ENCODE peak calls at places on chromosomes 2 and 18, in ten cellular contexts. H is Peyer's patch; N is endodermal cell; W is effector memory CD4-positive, alpha-beta T cell; M is mucosa of descending colon; Z is lower lobe of right lung; K is upper lobe of right lung; V is PC-9; U is H1; O is heart right ventricle. G is an unnamed sample.

GRCh38 chr18:50687491-50687890 is 127.6 kb downstream of the MAPK4 start:
- DNase-seq in H (no peak), N (peak; percentile 48), W (no peak), M (no peak), Z (peak; percentile 57), K (peak; percentile 69), V (no peak), U (no peak), O (no peak), G (no peak)

GRCh38 chr18:31558567-31558966 is 33.1 kb upstream of the TTR start:
- DNase-seq in H (no peak), N (no peak), W (no peak), M (no peak), Z (no peak), K (no peak), V (no peak), U (no peak), O (no peak), G (no peak)

GRCh38 chr2:150425121-150425559 is 62.3 kb downstream of the RND3 start:
- DNase-seq in H (no peak), N (peak; percentile 86), W (no peak), M (no peak), Z (no peak), K (no peak), V (no peak), U (peak; percentile 27), O (peak; percentile 47), G (no peak)

GRCh38 chr2:96143231-96143847 is 1.9 kb downstream of the DUSP2 start:
- DNase-seq in H (no peak), N (no peak), W (no peak), M (no peak), Z (peak; percentile 23), K (no peak), V (no peak), U (no peak), O (no peak), G (no peak)

GRCh38 chr2:64204716-64205115 is 60.5 kb upstream of the PELI1 start:
- DNase-seq in H (no peak), N (no peak), W (no peak), M (no peak), Z (no peak), K (no peak), V (peak; percentile 37), U (no peak), O (no peak), G (no peak)

GRCh38 chr2:67451086-67451832 is 54.1 kb downstream of the ETAA1 start:
- DNase-seq in H (no peak), N (no peak), W (no peak), M (no peak), Z (no peak), K (no peak), V (no peak), U (no peak), O (no peak), G (no peak)

GRCh38 chr2:231299267-231299666 is 96.2 kb upstream of the B3GNT7 start:
- DNase-seq in H (no peak), N (no peak), W (no peak), M (no peak), Z (no peak), K (no peak), V (peak; percentile 37), U (no peak), O (no peak), G (no peak)

GRCh38 chr2:239768907-239769573 is 256.1 kb downstream of the NDUFA10 start:
- DNase-seq in H (no peak), N (no peak), W (no peak), M (peak; percentile 1), Z (peak; percentile 14), K (peak; percentile 26), V (no peak), U (no peak), O (no peak), G (no peak)

GRCh38 chr18:46481048-46481846 is 175.8 kb downstream of the LOXHD1 start:
- DNase-seq in H (peak; percentile 65), N (peak; percentile 93), W (peak; percentile 31), M (no peak), Z (no peak), K (no peak), V (no peak), U (no peak), O (no peak), G (peak; percentile 45)

GRCh38 chr2:1745171-1746023 is 1.1 kb upstream of the PXDN start:
- DNase-seq in H (no peak), N (peak; percentile 62), W (no peak), M (peak; percentile 42), Z (no peak), K (peak; percentile 65), V (no peak), U (no peak), O (peak; percentile 30), G (no peak)

GRCh38 chr2:235501663-235502009 is 7.8 kb downstream of the AGAP1 start:
- DNase-seq in H (no peak), N (peak; percentile 66), W (no peak), M (no peak), Z (no peak), K (no peak), V (no peak), U (no peak), O (no peak), G (no peak)

DNA sequence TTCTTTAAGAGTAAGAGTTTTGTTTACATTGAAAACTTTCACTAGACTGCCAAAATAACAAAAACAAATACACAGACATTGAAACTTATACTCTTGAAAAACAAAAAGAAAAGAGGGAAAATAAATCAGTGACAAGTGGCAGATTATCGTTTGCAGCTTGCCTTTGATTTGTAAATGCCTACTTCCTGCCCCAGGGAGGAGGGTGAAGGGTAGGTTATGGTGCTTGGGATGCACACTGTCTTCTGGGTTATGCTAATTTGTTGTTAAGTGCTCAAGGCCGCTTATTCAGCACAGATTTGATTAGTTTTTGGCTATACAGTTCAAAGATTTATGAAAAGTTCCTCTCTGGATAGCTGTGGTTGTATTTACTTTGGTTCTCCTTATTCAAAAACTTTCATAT is 198.7 kb downstream of the TGIF1 start:
- DNase-seq in H (no peak), N (peak; percentile 40), W (no peak), M (no peak), Z (no peak), K (no peak), V (no peak), U (no peak), O (no peak), G (no peak)
- H3K4me1 ChIP-seq in H (peaks cover 9% of the 10 kb centered on the region), N (no peaks in the 10 kb centered on the region), W (no peaks in the 10 kb centered on the region), M (peaks cover 8% of the 10 kb centered on the region), Z (peaks cover 16% of the 10 kb centered on the region), K (peaks cover 9% of the 10 kb centered on the region), V (peaks cover 51% of the 10 kb centered on the region), U (peaks cover 5% of the 10 kb centered on the region), O (peaks cover 33% of the 10 kb centered on the region), G (peaks cover 11% of the 10 kb centered on the region)

DNA sequence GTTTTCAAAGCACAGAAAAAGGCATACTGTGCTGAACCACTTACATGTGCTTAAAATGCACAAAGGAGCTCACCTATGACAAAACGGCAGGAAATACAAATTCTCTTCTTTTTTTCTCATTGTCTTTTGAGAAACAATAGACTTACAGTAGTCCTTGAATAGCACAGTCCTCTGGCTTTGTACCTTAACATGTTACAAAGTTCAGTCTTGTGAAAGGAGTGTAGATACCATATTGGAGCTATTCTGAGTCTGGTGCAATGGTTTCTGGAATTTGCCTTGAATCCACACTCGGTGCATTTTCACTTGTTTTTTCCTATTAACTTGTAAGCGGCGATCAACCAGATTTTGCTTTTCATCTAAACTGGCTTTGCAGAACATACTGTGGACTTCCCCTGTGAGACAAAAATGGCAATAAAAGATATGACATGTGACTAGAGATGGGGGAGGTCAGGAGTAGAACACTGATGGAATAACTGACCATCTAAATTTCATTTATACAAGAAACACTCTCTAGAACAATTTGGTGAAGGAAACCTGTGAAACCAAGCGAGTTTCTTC is 109.7 kb downstream of the METTL8 start:
- DNase-seq in H (no peak), N (no peak), W (no peak), M (no peak), Z (no peak), K (no peak), V (no peak), U (no peak), O (no peak), G (no peak)
- H3K4me1 ChIP-seq in H (no peaks in the 10 kb centered on the region), N (peaks cover 4% of the 10 kb centered on the region), W (peaks cover 4% of the 10 kb centered on the region), M (no peaks in the 10 kb centered on the region), Z (no peaks in the 10 kb centered on the region), K (no peaks in the 10 kb centered on the region), V (no peaks in the 10 kb centered on the region), U (peaks cover 32% of the 10 kb centered on the region), O (peaks cover 22% of the 10 kb centered on the region), G (no peaks in the 10 kb centered on the region)

GRCh38 chr2:195500878-195501277 is 156.1 kb upstream of the SLC39A10 start:
- DNase-seq in H (no peak), N (no peak), W (no peak), M (no peak), Z (no peak), K (no peak), V (no peak), U (no peak), O (no peak), G (no peak)

GRCh38 chr2:195501746-195502145 is 155.3 kb upstream of the SLC39A10 start:
- DNase-seq in H (no peak), N (no peak), W (no peak), M (no peak), Z (no peak), K (no peak), V (no peak), U (no peak), O (no peak), G (no peak)

GRCh38 chr2:195496991-195497390 is 160.0 kb upstream of the SLC39A10 start:
- DNase-seq in H (no peak), N (no peak), W (no peak), M (no peak), Z (no peak), K (no peak), V (no peak), U (no peak), O (no peak), G (no peak)

GRCh38 chr2:195498176-195498575 is 158.8 kb upstream of the SLC39A10 start:
- DNase-seq in H (peak; percentile 92), N (peak; percentile 83), W (peak; percentile 45), M (peak; percentile 36), Z (no peak), K (no peak), V (no peak), U (peak; percentile 13), O (no peak), G (peak; percentile 48)

GRCh38 chr2:195498839-195499490 is 158.1 kb upstream of the SLC39A10 start:
- DNase-seq in H (no peak), N (no peak), W (no peak), M (no peak), Z (no peak), K (no peak), V (no peak), U (no peak), O (no peak), G (no peak)
- H3K4me1 ChIP-seq in H (no peaks in the 10 kb centered on the region), N (no peaks in the 10 kb centered on the region), W (peaks cover 6% of the 10 kb centered on the region), M (peaks cover 7% of the 10 kb centered on the region), Z (no peaks in the 10 kb centered on the region), K (no peaks in the 10 kb centered on the region), V (no peaks in the 10 kb centered on the region), U (no peaks in the 10 kb centered on the region), O (no peaks in the 10 kb centered on the region), G (no peaks in the 10 kb centered on the region)

DNA sequence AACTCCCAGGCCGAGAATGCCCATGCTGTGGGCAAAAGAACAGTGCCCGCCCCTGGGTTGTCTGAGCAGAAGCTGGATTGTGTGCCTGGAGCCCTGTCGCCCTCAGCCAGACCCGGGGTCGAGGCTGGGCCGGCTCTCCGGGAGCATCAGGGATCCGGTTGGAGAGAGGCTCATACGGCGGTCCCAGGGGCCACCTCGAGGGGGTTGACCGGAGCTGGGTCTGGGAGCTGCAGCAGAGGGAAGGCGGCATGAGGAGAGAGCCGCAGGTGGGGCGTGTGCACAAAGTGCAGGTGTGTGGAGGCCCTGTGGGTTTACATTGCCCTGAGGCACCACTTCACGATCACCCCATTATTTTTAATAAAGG is 39.5 kb downstream of the MBP start:
- DNase-seq in H (no peak), N (no peak), W (no peak), M (no peak), Z (no peak), K (no peak), V (no peak), U (no peak), O (no peak), G (no peak)
- H3K4me1 ChIP-seq in H (peaks cover 24% of the 10 kb centered on the region), N (no peaks in the 10 kb centered on the region), W (peaks cover 10% of the 10 kb centered on the region), M (no peaks in the 10 kb centered on the region), Z (peaks cover 50% of the 10 kb centered on the region), K (peaks cover 27% of the 10 kb centered on the region), V (peaks cover 47% of the 10 kb centered on the region), U (peaks cover 23% of the 10 kb centered on the region), O (peaks cover 44% of the 10 kb centered on the region), G (no peaks in the 10 kb centered on the region)

G was measured in colonic mucosa.